ENCODE peak calls at places on chromosomes 13 and 19, in six cellular contexts. S is breast epithelium, L is mammary epithelial cell, A is GM23248, N is keratinocyte, E is cardiac muscle cell. K is an unnamed sample. For H3K36me3, the result is how much of the 10 kb centered on the place peaks cover.

GRCh38 chr13:40187324-40187795 is 479.1 kb downstream of the FOXO1 start:
- DNase-seq in S (no peak), L (no peak), A (no peak), N (no peak), E (no peak), K (peak)

GRCh38 chr19:19530423-19530804 is 1.7 kb downstream of the YJEFN3 start:
- DNase-seq in S (no peak), L (no peak), A (peak), N (no peak), E (peak), K (no peak)

GRCh38 chr13:28872427-28873176 is 52.5 kb downstream of the MTUS2 start:
- DNase-seq in S (no peak), L (no peak), A (no peak), N (no peak), E (no peak), K (no peak)

GRCh38 chr13:110242615-110243014 is 64.3 kb downstream of the COL4A1 start:
- DNase-seq in S (no peak), L (no peak), A (no peak), N (no peak), E (no peak), K (no peak)

GRCh38 chr13:109126973-109127615 is 497.7 kb downstream of the MYO16 start:
- DNase-seq in S (no peak), L (no peak), A (no peak), N (no peak), E (no peak), K (peak)

GRCh38 chr19:7905298-7905697 is 1.6 kb downstream of the MAP2K7 start:
- DNase-seq in S (no peak), L (no peak), A (no peak), N (no peak), E (no peak), K (peak)

GRCh38 chr19:2255112-2255845 is 938 bp downstream of the JSRP1 start:
- DNase-seq in S (no peak), L (no peak), A (no peak), N (no peak), E (no peak), K (no peak)

GRCh38 chr19:40392894-40393517 is 3.0 kb upstream of the HIPK4 start:
- DNase-seq in S (peak), L (peak), A (no peak), N (no peak), E (no peak), K (peak)

GRCh38 chr19:50861496-50862286 is 7.0 kb downstream of the KLK3 start:
- DNase-seq in S (no peak), L (no peak), A (no peak), N (no peak), E (no peak), K (no peak)

GRCh38 chr19:10424011-10424637 is 3.8 kb downstream of the PDE4A start:
- DNase-seq in S (peak), L (peak), A (peak), N (no peak), E (peak), K (peak)

GRCh38 chr19:38841180-38841766 is 8.5 kb downstream of the HNRNPL start:
- DNase-seq in S (no peak), L (no peak), A (no peak), N (no peak), E (no peak), K (no peak)

GRCh38 chr19:38843175-38843758 is 6.5 kb downstream of the HNRNPL start:
- DNase-seq in S (no peak), L (no peak), A (no peak), N (no peak), E (no peak), K (no peak)

GRCh38 chr19:38844093-38844686 is 5.6 kb downstream of the HNRNPL start:
- DNase-seq in S (no peak), L (no peak), A (no peak), N (no peak), E (no peak), K (no peak)

GRCh38 chr19:38841787-38842438 is 7.9 kb downstream of the HNRNPL start:
- DNase-seq in S (no peak), L (no peak), A (no peak), N (no peak), E (no peak), K (no peak)

DNA sequence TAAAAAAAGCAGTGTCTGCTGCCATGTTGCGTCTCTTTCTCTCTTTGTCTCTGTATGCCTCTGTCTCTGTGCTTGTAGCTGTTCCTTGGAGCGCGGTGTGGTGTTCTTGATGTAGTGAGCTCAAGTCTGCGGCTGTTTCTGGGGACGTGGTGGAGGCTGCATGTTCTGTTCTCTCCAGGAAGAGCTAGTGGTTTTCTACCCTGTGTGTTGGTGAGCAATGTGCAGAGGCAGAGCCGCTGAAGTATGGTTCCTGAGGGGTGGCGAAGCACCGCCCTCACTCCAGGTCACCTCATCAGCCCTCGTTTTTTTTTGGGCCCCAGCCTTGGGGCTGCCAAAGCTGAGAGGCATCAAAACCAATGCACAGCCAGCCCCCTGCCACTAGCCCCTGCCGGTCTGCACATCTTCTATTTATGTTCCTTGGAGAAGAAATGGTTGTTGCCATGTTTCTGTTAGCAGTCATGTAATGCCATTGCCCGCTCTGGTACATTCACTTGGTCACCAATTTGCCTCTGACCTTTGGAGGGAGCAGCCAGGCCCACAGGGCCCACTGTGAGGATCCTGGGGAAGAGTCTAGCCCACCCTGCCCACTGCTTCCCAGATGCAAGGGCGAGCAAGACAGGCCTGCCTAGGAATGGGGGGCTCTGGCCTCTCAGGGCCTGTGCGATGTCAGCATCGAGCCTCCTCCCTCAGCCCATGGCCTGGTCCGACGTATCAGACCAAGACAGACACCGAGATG is 7.2 kb downstream of the HNRNPL start:
- DNase-seq in S (no peak), L (no peak), A (no peak), N (no peak), E (no peak), K (no peak)
- H3K36me3 ChIP-seq in S (under half), L (half or more), A (half or more), N (half or more), E (half or more), K (under half)

GRCh38 chr13:19672990-19673389 is 39.5 kb downstream of the MPHOSPH8 start:
- DNase-seq in S (no peak), L (no peak), A (no peak), N (no peak), E (no peak), K (no peak)

GRCh38 chr13:19670147-19670546 is 36.7 kb downstream of the MPHOSPH8 start:
- DNase-seq in S (no peak), L (no peak), A (no peak), N (no peak), E (no peak), K (no peak)

GRCh38 chr13:19673473-19674430 is 40.3 kb downstream of the MPHOSPH8 start:
- DNase-seq in S (no peak), L (no peak), A (no peak), N (no peak), E (peak), K (no peak)

GRCh38 chr13:19680751-19681150 is 47.3 kb downstream of the MPHOSPH8 start:
- DNase-seq in S (no peak), L (no peak), A (no peak), N (no peak), E (no peak), K (no peak)

DNA sequence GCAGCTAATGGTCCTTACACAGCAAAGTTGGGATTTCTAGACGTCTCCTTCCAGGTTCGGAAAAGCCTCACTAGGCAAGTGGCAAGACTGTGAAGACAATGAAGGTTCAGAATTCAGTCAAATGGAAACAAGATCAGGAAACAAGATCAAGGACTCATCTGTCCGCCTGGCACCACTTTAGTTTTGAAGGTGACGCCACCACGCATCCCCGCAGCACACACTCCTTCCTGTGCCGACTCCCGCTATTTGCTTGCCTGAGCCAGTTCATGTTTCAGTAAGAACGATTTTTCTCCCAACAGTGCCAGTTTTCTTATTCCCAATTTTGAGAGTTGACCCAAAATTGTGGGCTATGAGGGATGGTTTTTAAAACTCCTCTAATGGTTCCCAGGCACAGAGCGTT is 41.4 kb downstream of the MPHOSPH8 start:
- DNase-seq in S (no peak), L (no peak), A (no peak), N (no peak), E (no peak), K (no peak)
- H3K36me3 ChIP-seq in S (under half), L (under half), A (half or more), N (under half), E (half or more), K (half or more)

DNA sequence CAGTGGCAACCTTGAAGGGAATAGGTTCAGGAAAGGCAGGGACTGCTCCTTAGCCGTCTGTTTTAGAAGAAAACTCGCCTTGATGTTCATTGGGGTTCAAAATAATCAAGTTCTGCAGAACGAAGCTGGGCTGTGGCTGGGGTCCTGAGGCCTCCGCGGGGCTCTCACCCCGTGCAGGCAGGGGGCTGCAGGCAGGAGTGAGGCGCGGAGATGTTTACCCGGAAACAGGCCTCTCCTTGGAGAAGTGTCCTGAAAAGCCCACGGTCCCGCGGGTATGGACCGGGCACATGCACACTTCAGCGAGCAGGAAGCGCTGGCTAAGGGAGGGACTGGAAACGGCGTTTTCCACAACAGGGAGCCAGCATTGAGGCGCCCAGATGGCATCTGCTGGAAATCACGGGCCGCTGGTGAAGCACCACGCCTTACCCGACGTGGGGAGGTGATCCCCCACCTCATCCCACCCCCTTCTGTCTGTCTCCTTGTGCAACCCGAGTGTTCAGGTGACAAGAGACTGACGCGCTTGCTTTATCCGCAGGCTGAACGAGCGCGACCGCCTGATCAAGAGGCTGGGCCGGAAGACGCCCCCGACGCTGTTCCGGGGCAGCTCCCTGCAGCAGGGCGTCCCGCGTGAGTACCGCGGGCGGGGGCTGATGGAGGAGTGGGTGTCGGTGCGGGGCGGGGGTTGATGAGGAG is 39.7 kb downstream of the SHISA2 start:
- DNase-seq in S (no peak), L (no peak), A (peak), N (no peak), E (peak), K (no peak)
- H3K36me3 ChIP-seq in S (under half), L (under half), A (under half), N (under half), E (under half), K (under half)

GRCh38 chr19:44942067-44942571 is at the start of gene APOC4:
- DNase-seq in S (no peak), L (no peak), A (no peak), N (no peak), E (no peak), K (no peak)
- H3K36me3 ChIP-seq in S (under half), L (under half), A (under half), N (under half), E (under half), K (under half)

DNA sequence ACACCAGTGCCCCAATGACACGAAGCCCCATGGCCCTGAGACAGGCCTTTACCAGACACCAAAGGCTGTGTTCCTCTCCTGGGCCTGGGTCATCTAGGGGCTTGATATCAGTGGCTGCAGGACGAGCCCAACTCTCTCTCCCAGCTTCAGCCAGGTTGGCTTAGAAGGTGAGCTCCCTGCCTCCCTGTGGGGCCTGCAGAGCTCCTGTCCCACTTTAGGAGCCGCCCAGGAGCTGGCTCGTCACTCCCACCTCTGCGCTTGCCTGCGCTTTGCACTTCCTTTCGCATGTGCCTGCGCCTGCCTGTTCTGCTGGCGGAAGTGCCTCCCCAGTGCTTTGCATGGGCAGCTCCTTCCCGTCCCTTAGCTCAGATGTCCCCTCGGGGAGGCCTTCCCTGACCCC is 4.9 kb downstream of the CALM3 start:
- DNase-seq in S (no peak), L (no peak), A (no peak), N (no peak), E (no peak), K (no peak)
- H3K36me3 ChIP-seq in S (under half), L (under half), A (under half), N (under half), E (under half), K (under half)

GRCh38 chr13:24998433-24998832 is 97.5 kb upstream of the PABPC3 start:
- DNase-seq in S (no peak), L (no peak), A (no peak), N (no peak), E (no peak), K (no peak)

GRCh38 chr13:25001807-25002206 is 94.1 kb upstream of the PABPC3 start:
- DNase-seq in S (no peak), L (no peak), A (no peak), N (no peak), E (no peak), K (no peak)

GRCh38 chr13:24995225-24995804 is 100.6 kb upstream of the PABPC3 start:
- DNase-seq in S (no peak), L (peak), A (peak), N (peak), E (peak), K (peak)

GRCh38 chr13:24997367-24997967 is 98.5 kb upstream of the PABPC3 start:
- DNase-seq in S (no peak), L (no peak), A (peak), N (no peak), E (peak), K (no peak)
- H3K36me3 ChIP-seq in S (under half), L (under half), A (under half), N (under half), E (under half), K (under half)

DNA sequence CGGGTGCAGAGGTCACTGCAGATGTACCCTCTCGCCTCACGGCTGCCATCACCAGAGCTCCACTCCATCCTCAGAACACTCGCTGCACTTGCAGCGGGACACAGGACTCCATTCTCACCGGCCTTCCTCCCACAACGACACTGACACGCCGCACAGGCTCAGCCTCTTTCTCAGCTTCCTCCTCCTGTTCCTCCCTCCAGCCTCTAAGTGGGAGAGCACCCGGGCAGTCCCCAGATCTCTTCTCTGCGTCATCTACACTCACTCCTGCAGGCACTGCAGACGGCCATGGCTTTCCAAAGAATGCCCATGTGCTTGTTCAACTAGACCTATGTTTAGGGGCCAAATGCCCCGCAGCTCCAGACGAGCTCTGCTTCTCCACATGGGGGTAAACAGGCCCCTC is 14.3 kb upstream of the FKRP start:
- DNase-seq in S (no peak), L (peak), A (no peak), N (no peak), E (peak), K (peak)
- H3K36me3 ChIP-seq in S (under half), L (under half), A (under half), N (half or more), E (under half), K (half or more)

DNA sequence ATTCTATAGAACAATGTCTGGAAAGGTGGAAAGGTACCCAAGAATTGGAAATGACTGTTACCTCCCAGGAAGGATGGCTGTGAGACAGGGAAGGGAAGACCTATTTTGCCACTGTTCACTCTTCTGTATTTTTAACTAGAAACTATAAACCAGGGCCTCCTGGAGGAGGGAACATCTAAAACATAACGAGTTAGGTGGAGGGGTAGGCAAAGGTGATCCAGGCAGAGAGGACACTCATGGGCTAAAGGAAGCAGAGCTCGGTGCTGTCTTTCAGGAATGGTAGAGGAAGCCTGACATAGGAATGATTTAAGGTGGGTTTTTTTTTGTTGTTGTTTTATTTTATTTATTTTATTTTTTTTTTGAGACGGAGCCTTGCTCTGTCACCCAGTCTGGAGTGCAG is 5.8 kb downstream of the EIF3K start:
- DNase-seq in S (no peak), L (no peak), A (no peak), N (no peak), E (no peak), K (no peak)
- H3K36me3 ChIP-seq in S (under half), L (under half), A (under half), N (under half), E (half or more), K (under half)

GRCh38 chr19:6068711-6069110 is 41.6 kb downstream of the RFX2 start:
- DNase-seq in S (no peak), L (no peak), A (no peak), N (no peak), E (no peak), K (no peak)

GRCh38 chr19:6071840-6072239 is 38.5 kb downstream of the RFX2 start:
- DNase-seq in S (no peak), L (no peak), A (peak), N (no peak), E (no peak), K (no peak)

GRCh38 chr19:6071103-6071485 is 39.2 kb downstream of the RFX2 start:
- DNase-seq in S (peak), L (no peak), A (peak), N (no peak), E (peak), K (no peak)

GRCh38 chr19:6069268-6069771 is 41.0 kb downstream of the RFX2 start:
- DNase-seq in S (no peak), L (no peak), A (no peak), N (no peak), E (no peak), K (no peak)

GRCh38 chr19:6070179-6071102 is 39.9 kb downstream of the RFX2 start:
- DNase-seq in S (peak), L (no peak), A (no peak), N (no peak), E (no peak), K (no peak)
- H3K36me3 ChIP-seq in S (under half), L (under half), A (under half), N (under half), E (under half), K (under half)

GRCh38 chr19:15191982-15192381 is 8.8 kb downstream of the NOTCH3 start:
- DNase-seq in S (no peak), L (no peak), A (no peak), N (no peak), E (no peak), K (no peak)
- H3K36me3 ChIP-seq in S (under half), L (under half), A (under half), N (under half), E (under half), K (under half)

K was measured in left lung.